ENCODE peak calls at places on chromosome 15, in four cellular contexts. B is cardiac muscle cell; K is naive thymus-derived CD4-positive, alpha-beta T cell; S is CD4-positive, CD25-positive, alpha-beta regulatory T cell. I is an unnamed sample.

GRCh38 chr15:74835312-74835823 is 7.6 kb downstream of the ULK3 start:
- DNase-seq in B (peak), K (peak), S (peak), I (no peak)

GRCh38 chr15:100873029-100873677 is 6.5 kb upstream of the ALDH1A3 start:
- DNase-seq in B (peak), K (peak), S (peak), I (peak)

GRCh38 chr15:63593705-63594671 is 3.2 kb upstream of the FBXL22 start:
- DNase-seq in B (no peak), K (no peak), S (no peak), I (no peak)

GRCh38 chr15:29276366-29276765 is 6.7 kb upstream of the NSMCE3 start:
- DNase-seq in B (no peak), K (no peak), S (no peak), I (no peak)

GRCh38 chr15:39886418-39886817 is 33.6 kb downstream of the GPR176 start:
- DNase-seq in B (no peak), K (no peak), S (no peak), I (no peak)

GRCh38 chr15:82543155-82543554 is 2.9 kb upstream of the RPS17 start:
- DNase-seq in B (peak), K (peak), S (no peak), I (no peak)

GRCh38 chr15:73284073-73284472 is 84.7 kb downstream of the HCN4 start:
- DNase-seq in B (peak), K (no peak), S (no peak), I (no peak)

GRCh38 chr15:101120473-101120872 is 131.4 kb downstream of the CHSY1 start:
- DNase-seq in B (no peak), K (no peak), S (no peak), I (no peak)

GRCh38 chr15:77221708-77222107 is 150.8 kb upstream of the TSPAN3 start:
- DNase-seq in B (no peak), K (no peak), S (no peak), I (no peak)

GRCh38 chr15:73457334-73457733 is 14.4 kb downstream of the REC114 start:
- DNase-seq in B (no peak), K (no peak), S (no peak), I (no peak)

GRCh38 chr15:29571728-29572454 is 250.4 kb downstream of the TJP1 start:
- DNase-seq in B (peak), K (no peak), S (no peak), I (no peak)

GRCh38 chr15:33086500-33087141 is 107.9 kb downstream of the FMN1 start:
- DNase-seq in B (peak), K (peak), S (no peak), I (peak)

GRCh38 chr15:96122077-96123027 is 208.1 kb upstream of the NR2F2 start:
- DNase-seq in B (no peak), K (no peak), S (no peak), I (no peak)

GRCh38 chr15:60006203-60006782 is 2.2 kb downstream of the FOXB1 start:
- DNase-seq in B (peak), K (peak), S (peak), I (peak)

GRCh38 chr15:49842331-49842730 is 221.5 kb downstream of the DTWD1 start:
- DNase-seq in B (no peak), K (no peak), S (no peak), I (no peak)

GRCh38 chr15:59616390-59616789 is 4.8 kb downstream of the GCNT3 start:
- DNase-seq in B (no peak), K (no peak), S (no peak), I (no peak)

GRCh38 chr15:90407871-90408317 is 19.9 kb downstream of the IQGAP1 start:
- DNase-seq in B (peak), K (no peak), S (no peak), I (peak)

GRCh38 chr15:87743557-87743956 is 513.0 kb downstream of the NTRK3 start:
- DNase-seq in B (peak), K (no peak), S (no peak), I (no peak)

GRCh38 chr15:44811347-44811746 is 75.0 kb downstream of the TRIM69 start:
- DNase-seq in B (no peak), K (no peak), S (no peak), I (no peak)

GRCh38 chr15:79942656-79943481 is 28.1 kb downstream of the BCL2A1 start:
- DNase-seq in B (no peak), K (no peak), S (no peak), I (no peak)

GRCh38 chr15:81033508-81033907 is 32.8 kb downstream of the TLNRD1 start:
- DNase-seq in B (no peak), K (no peak), S (no peak), I (no peak)

GRCh38 chr15:82074610-82075009 is 28.8 kb upstream of the MEX3B start:
- DNase-seq in B (no peak), K (no peak), S (no peak), I (no peak)

GRCh38 chr15:29225534-29226224 is 43.9 kb downstream of the NSMCE3 start:
- DNase-seq in B (peak), K (no peak), S (no peak), I (no peak)

GRCh38 chr15:60614862-60615771 is 136.2 kb upstream of the ICE2 start:
- DNase-seq in B (no peak), K (no peak), S (no peak), I (no peak)

GRCh38 chr15:72722071-72722696 is 36.2 kb downstream of the BBS4 start:
- DNase-seq in B (peak), K (peak), S (peak), I (peak)

GRCh38 chr15:101698314-101698713 is 26.0 kb downstream of the TARS3 start:
- DNase-seq in B (no peak), K (no peak), S (no peak), I (no peak)

GRCh38 chr15:100902436-100903190 is 16.5 kb upstream of the LRRK1 start:
- DNase-seq in B (peak), K (no peak), S (no peak), I (no peak)

GRCh38 chr15:91970142-91970541 is 116.6 kb downstream of the SLCO3A1 start:
- DNase-seq in B (peak), K (no peak), S (no peak), I (no peak)

GRCh38 chr15:101266034-101266433 is 11.3 kb downstream of the SELENOS start:
- DNase-seq in B (peak), K (no peak), S (no peak), I (no peak)

GRCh38 chr15:63369296-63369695 is 12.3 kb downstream of the CA12 start:
- DNase-seq in B (no peak), K (no peak), S (no peak), I (no peak)

GRCh38 chr15:63481105-63481810 is 23.1 kb upstream of the USP3 start:
- DNase-seq in B (no peak), K (no peak), S (no peak), I (no peak)

GRCh38 chr15:70194266-70194665 is 96.5 kb upstream of the TLE3 start:
- DNase-seq in B (no peak), K (no peak), S (no peak), I (no peak)

GRCh38 chr15:41734079-41734478 is 40.2 kb upstream of the MAPKBP1 start:
- DNase-seq in B (no peak), K (no peak), S (no peak), I (no peak)

GRCh38 chr15:46956456-46956855 is 760.8 kb upstream of the SEMA6D start:
- DNase-seq in B (no peak), K (no peak), S (no peak), I (no peak)

GRCh38 chr15:28725556-28725955 is 13.3 kb upstream of the GOLGA8M start:
- DNase-seq in B (no peak), K (no peak), S (no peak), I (no peak)

GRCh38 chr15:88341653-88342052 is 85.1 kb upstream of the NTRK3 start:
- DNase-seq in B (no peak), K (no peak), S (no peak), I (no peak)

GRCh38 chr15:60751985-60752952 is 273.3 kb upstream of the ICE2 start:
- DNase-seq in B (peak), K (no peak), S (no peak), I (no peak)

GRCh38 chr15:67415186-67415585 is 105.7 kb upstream of the C15orf61 start:
- DNase-seq in B (no peak), K (no peak), S (no peak), I (no peak)

GRCh38 chr15:35089556-35089955 is 4.5 kb upstream of the NANOGP8 start:
- DNase-seq in B (no peak), K (no peak), S (no peak), I (no peak)

GRCh38 chr15:78264304-78265136 is at the start of gene DNAJA4:
- DNase-seq in B (peak), K (peak), S (peak), I (peak)
- H3K27ac ChIP-seq in B (peak), K (peak), S (peak), I (peak)

GRCh38 chr15:31262901-31263671 is 63.5 kb upstream of the KLF13 start:
- DNase-seq in B (peak), K (no peak), S (no peak), I (no peak)
- H3K4me3 ChIP-seq in B (no peak), K (no peak), S (no peak), I (no peak)

DNA sequence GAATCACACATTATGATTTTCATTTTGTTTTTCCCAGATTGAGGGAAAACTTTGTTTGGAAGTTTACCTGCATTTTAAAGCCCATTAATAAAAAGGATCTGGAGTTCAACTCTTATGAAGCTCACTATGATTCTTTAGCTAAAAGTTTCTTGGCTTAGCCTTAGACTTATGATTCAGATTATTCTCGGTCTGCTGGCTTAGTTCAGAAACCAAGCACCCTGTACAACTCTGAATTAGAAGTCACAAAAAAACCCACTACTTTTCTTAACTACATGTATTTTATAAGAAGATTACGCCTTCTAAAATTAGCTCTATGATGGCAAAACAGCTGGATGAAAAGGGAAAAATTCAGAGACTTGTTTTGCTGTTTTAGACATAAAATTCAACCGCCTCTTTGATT is 14.3 kb upstream of the DENND4A start:
- DNase-seq in B (no peak), K (no peak), S (no peak), I (no peak)
- H3K27ac ChIP-seq in B (no peak), K (no peak), S (peak), I (no peak)

DNA sequence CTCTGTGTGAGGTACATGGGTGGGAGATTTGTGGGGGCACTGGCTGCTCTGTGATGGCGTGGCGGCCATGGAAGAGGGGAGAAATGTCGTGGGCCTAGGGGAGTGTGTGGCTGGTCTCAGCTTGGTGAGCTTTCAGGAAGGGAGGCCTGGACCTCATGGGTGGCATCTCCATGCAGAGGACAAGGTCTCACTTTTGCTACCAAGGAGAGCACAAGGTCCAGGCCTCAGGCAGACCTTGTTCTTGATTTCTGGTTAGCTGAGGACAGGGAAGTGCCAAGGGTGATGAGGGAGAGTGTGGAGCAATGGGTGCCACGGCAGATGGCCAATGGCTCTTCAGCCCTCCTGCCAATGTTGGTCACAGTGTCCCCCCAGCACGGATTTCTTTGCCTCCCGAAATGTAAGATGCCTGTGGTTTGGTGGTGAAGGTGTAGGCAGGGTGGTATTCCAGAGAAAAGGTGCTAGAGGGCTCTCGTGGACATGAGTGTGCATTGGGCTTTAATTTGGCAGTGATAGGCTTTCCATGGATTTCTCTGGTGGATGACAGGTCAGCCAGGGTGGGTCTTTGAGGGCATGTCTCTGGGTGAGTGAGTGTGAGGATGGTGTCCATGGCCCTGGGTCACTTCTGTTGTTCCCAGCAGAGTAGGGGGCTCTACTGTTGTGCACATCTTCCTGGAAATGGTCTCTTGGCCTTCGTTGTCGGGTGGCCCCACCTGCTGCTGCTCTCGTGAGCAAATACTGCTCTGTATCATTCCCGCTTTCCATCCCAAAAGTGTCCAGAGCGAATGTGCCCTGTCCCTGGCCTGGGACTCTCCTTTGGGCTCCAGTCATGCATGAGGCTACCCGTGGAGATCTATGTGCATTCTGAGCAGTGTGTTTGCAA is 108.0 kb downstream of the SNRPN start:
- DNase-seq in B (no peak), K (no peak), S (no peak), I (no peak)
- H3K4me3 ChIP-seq in B (no peak), K (no peak), S (no peak), I (no peak)

GRCh38 chr15:83571820-83572707 is 81.9 kb upstream of the ADAMTSL3 start:
- DNase-seq in B (peak), K (no peak), S (no peak), I (no peak)

GRCh38 chr15:83569341-83569740 is 84.6 kb upstream of the ADAMTSL3 start:
- DNase-seq in B (no peak), K (no peak), S (no peak), I (no peak)

GRCh38 chr15:83578706-83579105 is 75.2 kb upstream of the ADAMTSL3 start:
- DNase-seq in B (no peak), K (no peak), S (no peak), I (no peak)

GRCh38 chr15:83570756-83571155 is 83.2 kb upstream of the ADAMTSL3 start:
- DNase-seq in B (no peak), K (no peak), S (no peak), I (no peak)

DNA sequence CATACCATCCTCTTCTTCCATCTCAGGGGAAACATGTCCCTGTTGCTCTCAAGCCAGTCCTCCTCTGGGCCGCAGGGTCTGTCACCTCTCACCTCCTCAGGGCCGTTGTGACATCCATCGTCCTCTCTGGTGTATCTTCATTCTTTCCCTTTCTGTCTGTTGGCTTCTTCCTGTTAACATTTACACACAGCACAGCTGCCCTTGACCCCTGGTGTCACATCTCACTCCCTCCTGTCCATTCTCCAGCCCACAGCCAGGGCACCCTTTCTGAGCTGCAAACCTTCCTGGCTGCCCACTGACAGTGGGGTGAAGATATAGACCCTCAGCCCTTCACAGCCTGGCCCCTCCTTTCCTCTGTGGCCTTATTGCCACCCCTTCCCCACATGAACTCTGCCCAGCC is 79.6 kb upstream of the ADAMTSL3 start:
- DNase-seq in B (no peak), K (no peak), S (no peak), I (no peak)
- H3K27ac ChIP-seq in B (no peak), K (no peak), S (no peak), I (no peak)